ENCODE peak calls at places on chromosomes 7 and 10, in five cellular contexts. H is K562, Y is SK-N-SH, D is GM12878, O is HepG2. F is an unnamed sample.

GRCh38 chr10:102744374-102745051 is 765 bp downstream of the WBP1L start:
- DNase-seq in H (no peak), O (no peak), Y (no peak), D (no peak), F (no peak)

GRCh38 chr7:131244259-131244852 is 83.3 kb upstream of the MKLN1 start:
- DNase-seq in O (peak; percentile 35), Y (peak; percentile 37), D (no peak), H (no peak), F (peak; percentile 35)

GRCh38 chr10:36094091-36094490 is 452.0 kb upstream of the FZD8 start:
- DNase-seq in H (no peak), Y (no peak), O (no peak), D (no peak), F (no peak)

GRCh38 chr10:118543714-118544400 is 51.6 kb downstream of the PRLHR start:
- DNase-seq in D (no peak), Y (peak; percentile 64), O (peak; percentile 28), H (peak; percentile 19), F (peak; percentile 63)

GRCh38 chr7:76236226-76236625 is 34.5 kb downstream of the SRRM3 start:
- DNase-seq in Y (no peak), H (no peak), D (no peak), O (no peak), F (no peak)

GRCh38 chr10:72272689-72273409 is 875 bp upstream of the DDIT4 start:
- DNase-seq in D (no peak), Y (peak; percentile 89), H (peak; percentile 81), O (peak; percentile 88), F (peak; percentile 80)

GRCh38 chr7:23811540-23811939 is 101.5 kb downstream of the STK31 start:
- DNase-seq in D (no peak), Y (no peak), H (peak; percentile 14), O (peak; percentile 10), F (peak; percentile 13)

GRCh38 chr10:90319188-90319914 is 538.5 kb downstream of the HTR7 start:
- DNase-seq in Y (no peak), D (peak; percentile 48), H (no peak), O (peak; percentile 43), F (peak; percentile 96)

GRCh38 chr7:48518092-48518491 is 346.8 kb downstream of the ABCA13 start:
- DNase-seq in Y (no peak), O (no peak), D (no peak), H (no peak), F (no peak)

GRCh38 chr10:71880425-71881306 is 29.6 kb upstream of the PSAP start:
- DNase-seq in Y (peak; percentile 83), H (no peak), O (peak; percentile 60), D (no peak), F (no peak)

GRCh38 chr10:66622050-66622449 is 303.8 kb upstream of the LRRTM3 start:
- DNase-seq in O (no peak), D (no peak), H (no peak), Y (no peak), F (no peak)

GRCh38 chr10:132356621-132357195 is 24.7 kb downstream of the LRRC27 start:
- DNase-seq in O (no peak), Y (no peak), D (no peak), H (no peak), F (no peak)

GRCh38 chr10:92790449-92790848 is 57.9 kb upstream of the EXOC6 start:
- DNase-seq in D (no peak), H (no peak), Y (no peak), O (no peak), F (no peak)

GRCh38 chr10:111379521-111379920 is 302.7 kb downstream of the ADRA2A start:
- DNase-seq in Y (no peak), H (no peak), D (no peak), O (no peak), F (no peak)

GRCh38 chr7:44073664-44074348 is 8.4 kb upstream of the PGAM2 start:
- DNase-seq in D (no peak), H (no peak), Y (no peak), O (no peak), F (no peak)

GRCh38 chr7:113831509-113831908 is 87.3 kb downstream of the PPP1R3A start:
- DNase-seq in D (no peak), H (no peak), Y (no peak), O (no peak), F (no peak)

GRCh38 chr7:43460733-43461348 is 122.1 kb upstream of the STK17A start:
- DNase-seq in H (no peak), Y (no peak), O (peak; percentile 38), D (no peak), F (no peak)

GRCh38 chr10:99966306-99966705 is 43.4 kb downstream of the DNMBP start:
- DNase-seq in O (no peak), Y (peak; percentile 19), H (no peak), D (no peak), F (peak; percentile 89)
- TF ChIP-seq ZBTB33 in O (no peak), Y (peak; percentile 88), H (no peak), D (no peak), F (peak; percentile 16)

GRCh38 chr7:133829336-133829897 is 297.7 kb upstream of the LRGUK start:
- DNase-seq in H (no peak), D (no peak), Y (no peak), O (no peak), F (no peak)
- TF ChIP-seq ZBTB33 in H (no peak), D (no peak), Y (no peak), O (no peak), F (no peak)

DNA sequence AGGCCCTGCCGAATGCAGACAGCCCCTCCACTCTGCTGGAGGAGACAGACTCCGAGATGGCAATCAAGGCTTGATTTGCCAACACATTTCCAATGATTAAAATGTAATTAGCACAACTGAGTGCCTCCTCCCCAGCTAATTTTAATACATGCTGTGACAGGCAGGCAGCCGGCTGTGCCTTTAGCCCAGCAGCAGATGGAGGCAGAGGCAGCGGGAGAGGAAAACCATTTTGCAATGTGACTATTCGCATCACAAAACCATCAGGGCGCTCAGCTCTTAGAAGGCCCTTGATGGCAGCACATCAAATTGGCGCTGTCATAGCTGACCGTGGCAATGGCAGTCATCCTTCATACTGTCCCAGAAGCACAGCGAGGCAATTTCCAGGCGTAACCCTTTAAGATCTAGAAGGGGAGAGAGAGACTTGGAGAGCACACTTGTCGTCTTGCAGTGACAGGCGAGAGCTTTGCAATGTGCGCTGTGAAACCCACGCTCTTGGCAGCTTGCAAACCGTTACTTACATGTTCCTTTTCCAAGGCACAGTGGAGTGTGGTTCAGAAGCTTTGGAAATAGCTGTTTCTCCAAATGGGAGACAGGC is 714.8 kb upstream of the GALNT17 start:
- DNase-seq in Y (peak; percentile 41), H (no peak), O (no peak), D (no peak), F (no peak)
- TF ChIP-seq ZBTB33 in Y (no peak), H (no peak), O (no peak), D (no peak), F (no peak)

GRCh38 chr10:43938810-43939209 is 290.1 kb upstream of the ZNF32 start:
- DNase-seq in D (no peak), Y (no peak), H (no peak), O (no peak), F (no peak)

GRCh38 chr10:43939939-43940810 is 291.5 kb upstream of the ZNF32 start:
- DNase-seq in O (no peak), H (no peak), D (no peak), Y (peak; percentile 68), F (no peak)

GRCh38 chr10:43940898-43941777 is 292.5 kb upstream of the ZNF32 start:
- DNase-seq in Y (no peak), D (no peak), H (no peak), O (no peak), F (no peak)

GRCh38 chr10:43942096-43942885 is 293.6 kb upstream of the ZNF32 start:
- DNase-seq in Y (peak; percentile 41), D (no peak), H (no peak), O (no peak), F (no peak)

DNA sequence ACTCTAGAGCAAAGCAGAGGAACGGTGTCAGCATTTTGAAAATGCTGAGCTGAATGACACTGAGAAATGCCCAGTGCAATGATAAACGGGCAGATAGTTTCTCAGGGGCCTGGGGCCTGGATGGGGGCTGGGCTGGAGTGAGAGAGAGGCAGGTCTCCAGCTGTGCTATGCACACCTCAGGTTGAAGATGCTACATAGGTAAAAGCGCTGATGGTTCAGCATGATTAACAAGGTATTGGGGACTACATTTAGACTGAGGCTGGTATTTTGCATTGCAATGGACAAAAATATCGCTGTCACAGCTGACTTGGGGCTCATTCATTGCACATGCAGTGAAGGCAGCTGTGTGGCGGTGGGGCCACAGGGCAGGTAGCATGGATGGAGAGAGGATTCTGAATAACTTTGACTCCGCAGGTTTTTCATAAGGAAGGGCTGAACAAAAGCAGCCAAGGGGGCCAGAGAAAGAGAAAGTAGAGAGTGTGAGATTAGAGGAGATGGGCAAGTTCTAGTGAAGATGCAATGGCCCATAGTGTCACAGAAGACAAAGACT is 290.8 kb upstream of the ZNF32 start:
- DNase-seq in D (no peak), Y (no peak), H (no peak), O (no peak), F (no peak)
- TF ChIP-seq ZBTB33 in D (no peak), Y (no peak), H (no peak), O (no peak), F (no peak)

GRCh38 chr10:75034714-75035258 is 76.7 kb upstream of the SAMD8 start:
- DNase-seq in D (no peak), Y (no peak), O (no peak), H (no peak), F (no peak)

GRCh38 chr10:75032813-75033212 is 78.6 kb upstream of the SAMD8 start:
- DNase-seq in H (no peak), Y (no peak), D (no peak), O (no peak), F (no peak)

GRCh38 chr10:75032119-75032518 is 79.3 kb upstream of the SAMD8 start:
- DNase-seq in Y (no peak), D (no peak), O (no peak), H (no peak), F (no peak)

GRCh38 chr10:75033399-75034130 is 77.9 kb upstream of the SAMD8 start:
- DNase-seq in O (no peak), Y (no peak), D (no peak), H (no peak), F (no peak)

DNA sequence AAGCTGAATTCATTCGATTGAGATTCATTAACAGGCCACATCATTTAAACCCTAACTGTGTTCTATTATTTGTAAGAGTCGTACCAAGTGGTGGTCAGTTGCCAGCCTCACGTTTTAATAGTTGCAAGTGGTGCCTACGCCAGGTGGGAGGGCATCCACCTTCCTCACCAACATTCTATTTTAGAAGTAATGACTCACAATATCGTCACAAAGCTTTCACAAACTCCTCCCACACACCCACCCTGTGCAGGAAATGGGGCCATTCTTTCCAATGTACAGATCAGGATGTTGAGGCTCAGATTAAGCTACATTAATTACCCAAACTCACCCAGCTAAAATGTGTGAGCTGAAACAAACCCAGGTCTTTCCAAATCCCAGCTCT is 77.3 kb upstream of the SAMD8 start:
- DNase-seq in Y (no peak), D (no peak), O (no peak), H (no peak), F (no peak)
- TF ChIP-seq ZBTB33 in Y (no peak), D (no peak), O (no peak), H (no peak), F (no peak)

GRCh38 chr7:138459300-138460175 is 521 bp upstream of the TRIM24 start:
- DNase-seq in D (peak; percentile 92), H (peak; percentile 99), O (peak; percentile 96), Y (no peak), F (peak; percentile 96)
- TF ChIP-seq ZBTB33 in D (no peak), H (no peak), O (no peak), Y (peak; percentile 85), F (no peak)

GRCh38 chr10:23073527-23073926 is 21.9 kb upstream of the MSRB2 start:
- DNase-seq in H (no peak), O (no peak), D (no peak), Y (no peak), F (no peak)
- TF ChIP-seq ZBTB33 in H (no peak), O (no peak), D (no peak), Y (no peak), F (no peak)

F was measured in HCT116.